ENCODE peak calls at places on chromosomes 3 and 15, in ten cellular contexts. E, A, L, C, P, X, H, K, N and W are unnamed samples.

GRCh38 chr15:36808401-36809160 is 229.2 kb downstream of the CDIN1 start:
- DNase-seq in N (no peak), L (no peak), C (no peak), E (peak), K (no peak), X (no peak), A (no peak), H (no peak), P (no peak), W (peak)

GRCh38 chr15:58738051-58738707 is 11.3 kb downstream of the ADAM10 start:
- DNase-seq in A (peak), X (no peak), E (peak), C (peak), P (no peak), K (no peak), L (no peak), H (no peak), N (no peak), W (peak)

GRCh38 chr3:180913582-180914404 is 1.3 kb downstream of the FXR1 start:
- DNase-seq in P (no peak), N (no peak), C (peak), K (no peak), X (no peak), H (no peak), L (no peak), A (no peak), E (peak), W (peak)

GRCh38 chr3:49313902-49314676 is 25.8 kb downstream of the USP4 start:
- DNase-seq in C (no peak), K (no peak), X (no peak), P (no peak), A (no peak), L (no peak), H (peak), E (peak), N (no peak), W (peak)

GRCh38 chr15:52730163-52730562 is 51.0 kb upstream of the ATOSA start:
- DNase-seq in E (peak), N (no peak), C (peak), K (no peak), A (no peak), L (no peak), X (peak), H (peak), P (peak), W (peak)

GRCh38 chr3:10177737-10178136 is 13.0 kb downstream of the IRAK2 start:
- DNase-seq in P (no peak), E (no peak), N (no peak), K (no peak), C (no peak), H (no peak), X (no peak), L (no peak), A (no peak), W (no peak)

GRCh38 chr3:40780801-40781406 is 256.1 kb downstream of the ZNF621 start:
- DNase-seq in K (peak), A (no peak), E (peak), X (no peak), H (no peak), N (peak), C (peak), L (peak), P (no peak), W (peak)

GRCh38 chr3:170622369-170623159 is 36.7 kb upstream of the SLC7A14 start:
- DNase-seq in X (no peak), K (peak), C (peak), L (peak), P (no peak), H (no peak), N (peak), E (peak), A (no peak), W (peak)

GRCh38 chr3:138180375-138181029 is 5.8 kb upstream of the DBR1 start:
- DNase-seq in L (no peak), N (no peak), H (no peak), X (peak), A (no peak), C (peak), P (peak), K (no peak), E (peak), W (peak)

GRCh38 chr3:69585472-69585871 is 153.8 kb upstream of the MITF start:
- DNase-seq in H (no peak), P (no peak), L (no peak), A (no peak), C (no peak), N (no peak), E (no peak), K (no peak), X (no peak), W (no peak)

GRCh38 chr15:89490081-89490480 is 6.3 kb downstream of the RHCG start:
- DNase-seq in P (no peak), C (no peak), N (no peak), A (no peak), K (no peak), E (no peak), L (no peak), H (no peak), X (no peak), W (no peak)

GRCh38 chr3:110495201-110495927 is 576.3 kb upstream of the NECTIN3 start:
- DNase-seq in E (no peak), H (no peak), C (no peak), N (no peak), K (no peak), A (no peak), L (no peak), X (no peak), P (no peak), W (no peak)

GRCh38 chr3:109184726-109185125 is 48.2 kb downstream of the C3orf85 start:
- DNase-seq in N (no peak), H (no peak), X (no peak), A (no peak), E (peak), L (no peak), K (no peak), P (no peak), C (no peak), W (peak)

GRCh38 chr3:89314454-89314853 is 207.0 kb downstream of the EPHA3 start:
- DNase-seq in A (peak), C (no peak), X (peak), H (no peak), L (no peak), P (no peak), E (peak), K (no peak), N (no peak), W (peak)

GRCh38 chr15:45714501-45715488 is 80.0 kb downstream of the SQOR start:
- DNase-seq in H (no peak), P (peak), L (peak), A (peak), K (peak), N (no peak), C (peak), E (peak), X (peak), W (peak)

GRCh38 chr3:192039593-192039992 is 578.6 kb downstream of the PYDC2 start:
- DNase-seq in X (no peak), A (no peak), N (no peak), C (no peak), P (no peak), E (no peak), L (no peak), H (no peak), K (no peak), W (no peak)

GRCh38 chr3:100776736-100777135 is 67.4 kb downstream of the TFG start:
- DNase-seq in H (no peak), L (no peak), N (no peak), P (no peak), A (no peak), E (no peak), X (no peak), C (peak), K (no peak), W (no peak)

GRCh38 chr15:72155021-72155621 is 36.9 kb downstream of the SENP8 start:
- DNase-seq in L (peak), X (no peak), P (no peak), N (peak), H (no peak), A (no peak), K (peak), C (peak), E (peak), W (no peak)

GRCh38 chr3:69368129-69368741 is 17.7 kb downstream of the FRMD4B start:
- DNase-seq in A (peak), N (no peak), C (peak), E (no peak), P (peak), H (peak), K (no peak), L (no peak), X (peak), W (no peak)

GRCh38 chr3:20042331-20042730 is 2.1 kb downstream of the KAT2B start:
- DNase-seq in L (no peak), P (no peak), X (no peak), A (no peak), H (no peak), K (no peak), E (no peak), N (no peak), C (no peak), W (no peak)
- H3K4me3 ChIP-seq in L (no peak), P (no peak), X (peak), A (no peak), H (no peak), K (peak), E (no peak), N (no peak), C (no peak), W (no peak)

DNA sequence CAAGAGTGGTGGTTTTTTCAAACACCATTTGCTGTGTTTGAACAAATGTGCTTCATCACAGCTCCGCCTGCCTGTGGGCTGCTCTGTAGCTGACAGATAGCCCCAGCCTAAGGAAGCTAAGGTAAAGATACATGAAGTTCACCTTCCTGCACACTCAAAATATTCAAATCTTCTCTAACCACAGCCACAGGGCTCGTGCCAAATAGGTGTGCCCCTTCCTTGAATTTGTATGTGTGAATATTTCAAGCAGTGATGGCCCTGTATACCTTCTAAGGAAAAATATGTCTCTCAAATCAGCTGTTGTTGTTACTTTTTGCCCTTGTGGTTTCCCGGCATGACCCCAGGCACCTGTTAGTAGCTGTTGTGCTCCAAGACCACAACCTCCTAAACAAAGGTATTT is 92.8 kb downstream of the CCNL1 start:
- DNase-seq in N (no peak), L (no peak), H (no peak), A (no peak), C (no peak), E (no peak), X (no peak), P (peak), K (no peak), W (no peak)
- TF ChIP-seq CTCF in N (no peak), L (no peak), H (no peak), A (no peak), C (no peak), E (no peak), X (no peak), P (no peak), K (no peak), W (no peak)

GRCh38 chr15:68000754-68001153 is 53.4 kb upstream of the PIAS1 start:
- DNase-seq in X (no peak), K (no peak), N (no peak), C (no peak), P (no peak), L (no peak), H (no peak), A (no peak), E (no peak), W (no peak)

GRCh38 chr15:67999320-68000100 is 54.6 kb upstream of the PIAS1 start:
- DNase-seq in N (no peak), E (no peak), L (no peak), P (no peak), X (no peak), A (no peak), C (no peak), H (no peak), K (no peak), W (no peak)

GRCh38 chr15:67998599-67999122 is 55.5 kb upstream of the PIAS1 start:
- DNase-seq in C (peak), K (no peak), E (peak), X (no peak), A (no peak), P (no peak), H (no peak), N (no peak), L (no peak), W (peak)

GRCh38 chr15:68001811-68002210 is 52.3 kb upstream of the PIAS1 start:
- DNase-seq in H (no peak), E (peak), L (no peak), K (no peak), N (no peak), P (no peak), X (no peak), A (no peak), C (no peak), W (no peak)

DNA sequence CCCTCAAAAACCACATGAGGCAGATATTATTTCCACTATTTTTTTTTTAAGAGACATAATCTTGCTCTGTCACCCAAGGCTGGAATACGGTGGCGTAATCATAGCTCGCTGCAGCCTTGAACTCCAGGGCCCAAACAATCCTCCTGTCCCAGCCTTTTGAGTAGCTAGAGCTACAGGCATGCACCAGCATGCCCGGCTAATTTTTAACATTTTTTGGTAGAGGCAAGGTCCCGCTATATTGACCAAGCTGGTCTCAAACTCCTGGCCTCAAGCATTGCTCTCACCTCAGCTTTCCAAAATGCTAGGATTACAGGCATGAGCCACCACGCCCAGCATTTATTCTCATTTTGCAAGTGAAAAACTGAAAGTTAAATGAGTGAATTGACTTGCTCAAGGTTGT is 50.8 kb upstream of the PIAS1 start:
- DNase-seq in K (no peak), P (no peak), A (no peak), L (no peak), E (no peak), N (no peak), C (no peak), X (no peak), H (no peak), W (no peak)
- H3K4me3 ChIP-seq in K (no peak), P (no peak), A (no peak), L (no peak), E (no peak), N (no peak), C (no peak), X (no peak), H (no peak), W (no peak)

GRCh38 chr3:159271799-159272512 is 470.1 kb downstream of the MFSD1 start:
- DNase-seq in A (no peak), L (no peak), K (no peak), E (no peak), X (no peak), N (no peak), P (no peak), H (no peak), C (no peak), W (no peak)

GRCh38 chr3:159265705-159266104 is 463.9 kb downstream of the MFSD1 start:
- DNase-seq in P (no peak), K (no peak), N (no peak), C (no peak), A (no peak), X (no peak), H (no peak), L (no peak), E (no peak), W (peak)

GRCh38 chr3:159263750-159264561 is 462.1 kb downstream of the MFSD1 start:
- DNase-seq in P (no peak), N (no peak), A (no peak), H (peak), L (no peak), E (peak), C (peak), K (no peak), X (peak), W (peak)

GRCh38 chr3:159266779-159267178 is 464.9 kb downstream of the MFSD1 start:
- DNase-seq in X (peak), P (no peak), E (peak), C (no peak), N (no peak), A (no peak), L (no peak), H (no peak), K (no peak), W (peak)
- TF ChIP-seq CTCF in X (peak), P (no peak), E (peak), C (peak), N (no peak), A (no peak), L (no peak), H (peak), K (peak), W (peak)

GRCh38 chr3:12436514-12437222 is 47.6 kb upstream of the TSEN2 start:
- DNase-seq in K (no peak), L (peak), A (no peak), X (no peak), E (peak), C (no peak), N (no peak), H (no peak), P (no peak), W (peak)
- H3K4me3 ChIP-seq in K (no peak), L (no peak), A (no peak), X (no peak), E (no peak), C (no peak), N (no peak), H (no peak), P (no peak), W (no peak)

DNA sequence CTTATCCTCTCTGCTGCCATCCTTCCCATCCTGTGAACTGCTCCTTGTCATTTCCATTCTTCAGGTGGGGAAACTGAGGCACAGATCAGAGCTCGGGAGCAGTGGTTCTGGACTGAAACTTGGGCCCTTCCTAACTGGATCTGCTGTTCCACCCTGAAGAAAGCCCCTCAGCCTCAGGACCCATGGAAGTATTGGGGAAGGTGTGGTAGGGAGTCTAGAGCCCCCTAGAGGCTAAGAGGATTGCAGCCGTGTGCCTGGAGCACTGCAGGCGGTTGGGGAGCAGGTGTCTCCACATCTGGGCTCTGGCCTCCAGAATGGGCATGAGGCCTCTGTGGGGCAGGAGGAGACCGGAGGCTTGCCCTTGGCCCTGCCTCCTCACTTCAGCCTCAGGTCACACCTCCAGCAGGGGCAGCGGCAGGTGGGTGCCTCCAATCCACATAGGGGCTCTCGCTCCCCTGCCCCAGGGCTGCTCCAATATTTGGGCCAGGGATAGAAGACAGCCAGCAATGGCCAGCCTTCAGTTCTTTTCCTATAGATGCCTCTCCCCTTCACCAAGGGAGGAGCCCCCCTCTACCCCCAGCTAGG is 28.1 kb downstream of the DNAJB8 start:
- DNase-seq in K (no peak), N (no peak), L (no peak), P (no peak), E (no peak), A (no peak), H (no peak), X (peak), C (no peak), W (no peak)
- TF ChIP-seq CTCF in K (peak), N (no peak), L (no peak), P (no peak), E (peak), A (peak), H (peak), X (peak), C (peak), W (peak)